ENCODE peak calls at places on chromosomes 7 and 10, in nine cellular contexts. T is dermis microvascular lymphatic vessel endothelial cell; B is naive B cell; E is activated CD4-positive, CD25-positive, alpha-beta regulatory T cell; N is body of pancreas; S is GM04503; M is NCI-H1417 treated with DMSO at 0.1 percent for 48 hours; R is uterus; X is tibial nerve. A is an unnamed sample.

GRCh38 chr7:19016140-19016539 is 101.3 kb downstream of the TWIST1 start:
- DNase-seq in S (no peak), N (no peak), X (no peak), B (no peak), E (no peak), T (no peak), M (no peak), R (no peak), A (no peak)

GRCh38 chr7:89623018-89623672 is 531.1 kb upstream of the STEAP1 start:
- DNase-seq in M (peak; percentile 6), R (no peak), S (peak; percentile 4), X (no peak), E (no peak), B (no peak), T (peak; percentile 12), N (peak; percentile 47), A (no peak)

GRCh38 chr10:7195118-7195517 is 215.7 kb downstream of the SFMBT2 start:
- DNase-seq in S (no peak), M (no peak), B (no peak), N (no peak), T (no peak), R (no peak), X (no peak), E (no peak), A (no peak)

GRCh38 chr7:15801565-15801964 is 115.1 kb upstream of the MEOX2 start:
- DNase-seq in S (peak; percentile 69), X (peak; percentile 19), T (peak; percentile 45), R (no peak), M (no peak), B (no peak), N (no peak), E (no peak), A (no peak)

GRCh38 chr10:10589540-10589939 is 428.1 kb upstream of the CELF2 start:
- DNase-seq in B (no peak), X (no peak), T (no peak), E (no peak), S (peak; percentile 8), R (no peak), M (no peak), N (no peak), A (no peak)

GRCh38 chr10:86102446-86102845 is 264.1 kb downstream of the GRID1 start:
- DNase-seq in X (no peak), N (no peak), B (no peak), M (no peak), E (no peak), R (no peak), S (no peak), T (no peak), A (no peak)

GRCh38 chr7:51316262-51316665 is 345 bp downstream of the COBL start:
- DNase-seq in N (peak; percentile 73), S (no peak), X (no peak), E (no peak), R (no peak), T (no peak), M (no peak), B (no peak), A (no peak)

GRCh38 chr7:138325434-138325833 is 134.6 kb upstream of the TRIM24 start:
- DNase-seq in E (no peak), S (no peak), N (no peak), M (no peak), X (no peak), R (no peak), B (no peak), T (no peak), A (no peak)

GRCh38 chr7:130986271-130986690 is 252.3 kb upstream of the KLF14 start:
- DNase-seq in R (no peak), T (no peak), X (no peak), B (no peak), S (peak; percentile 61), N (no peak), M (no peak), E (no peak), A (no peak)

GRCh38 chr7:129559564-129559963 is 52.0 kb upstream of the NRF1 start:
- DNase-seq in S (no peak), N (no peak), E (no peak), T (no peak), M (no peak), R (no peak), B (no peak), X (no peak), A (no peak)

GRCh38 chr7:45187946-45188411 is 30.4 kb downstream of the RAMP3 start:
- DNase-seq in S (no peak), R (no peak), B (no peak), X (no peak), E (no peak), N (no peak), M (no peak), T (no peak), A (no peak)

GRCh38 chr7:112064627-112065385 is 141.4 kb downstream of the DOCK4 start:
- DNase-seq in R (no peak), N (no peak), E (no peak), X (no peak), M (no peak), T (no peak), S (no peak), B (no peak), A (no peak)

GRCh38 chr7:35492451-35493175 is 202.3 kb downstream of the HERPUD2 start:
- DNase-seq in M (no peak), X (no peak), S (no peak), R (no peak), N (no peak), B (no peak), T (no peak), E (no peak), A (no peak)

GRCh38 chr10:97131041-97131659 is 54.6 kb downstream of the SLIT1 start:
- DNase-seq in X (no peak), T (no peak), N (no peak), B (no peak), E (no peak), R (no peak), S (no peak), M (no peak), A (no peak)

GRCh38 chr10:52740913-52741675 is 31.5 kb downstream of the MBL2 start:
- DNase-seq in S (no peak), T (peak; percentile 20), X (no peak), R (no peak), B (peak; percentile 9), M (no peak), N (peak; percentile 29), E (no peak), A (no peak)

GRCh38 chr10:92181575-92181974 is 109.3 kb downstream of the CPEB3 start:
- DNase-seq in X (no peak), N (no peak), T (no peak), S (no peak), B (peak; percentile 2), M (no peak), E (no peak), R (no peak), A (no peak)

GRCh38 chr10:91311601-91312000 is 91.1 kb downstream of the PCGF5 start:
- DNase-seq in X (no peak), M (no peak), B (no peak), R (no peak), S (no peak), N (no peak), E (no peak), T (no peak), A (no peak)

GRCh38 chr10:132627736-132628512 is 90.3 kb downstream of the INPP5A start:
- DNase-seq in M (no peak), R (peak; percentile 67), S (peak; percentile 33), B (no peak), N (peak; percentile 52), X (no peak), E (no peak), T (no peak), A (no peak)

GRCh38 chr10:35781643-35782035 is 139.5 kb upstream of the FZD8 start:
- DNase-seq in T (no peak), B (no peak), S (no peak), N (peak; percentile 21), E (no peak), R (no peak), X (no peak), M (no peak), A (no peak)